ENCODE peak calls at places on chromosomes 6 and 20, in eight cellular contexts. O is stomach; Z is tibial nerve; I is lower leg skin; N is right lobe of liver; P is AG10803; X is CD4-positive, alpha-beta T cell; C is gastrocnemius medialis. D is an unnamed sample.
A peak's percentile ranks its signal among the peaks of the same experiment; 100 is the strongest.

GRCh38 chr6:111699123-111699522 is 93.4 kb upstream of the TRAF3IP2 start:
- DNase-seq in X (no peak), C (no peak), I (peak; percentile 64), P (no peak), O (no peak), Z (no peak), N (no peak), D (no peak)

GRCh38 chr6:125792172-125792571 is 1.4 kb downstream of the NCOA7 start:
- DNase-seq in X (no peak), O (no peak), I (no peak), P (no peak), N (no peak), C (no peak), Z (no peak), D (no peak)

GRCh38 chr6:392441-393390 is 1.2 kb downstream of the IRF4 start:
- DNase-seq in Z (no peak), O (no peak), N (no peak), P (no peak), C (no peak), I (peak; percentile 84), X (peak; percentile 30), D (no peak)

GRCh38 chr6:35607517-35608233 is 81.0 kb downstream of the FKBP5 start:
- DNase-seq in Z (no peak), O (no peak), C (no peak), N (no peak), P (no peak), I (peak; percentile 78), X (no peak), D (no peak)

GRCh38 chr6:155219858-155220301 is 43.9 kb upstream of the CLDN20 start:
- DNase-seq in P (no peak), Z (no peak), O (no peak), I (no peak), X (no peak), C (no peak), N (no peak), D (no peak)

GRCh38 chr20:10313215-10313614 is 94.6 kb downstream of the SNAP25 start:
- DNase-seq in Z (no peak), P (no peak), C (no peak), I (no peak), O (no peak), N (no peak), X (no peak), D (no peak)

GRCh38 chr6:31701666-31702420 is 1.3 kb downstream of the ABHD16A start:
- DNase-seq in N (peak; percentile 76), X (no peak), C (peak; percentile 57), I (no peak), P (peak; percentile 19), O (no peak), Z (no peak), D (no peak)

GRCh38 chr20:53224851-53225250 is 252.7 kb downstream of the TSHZ2 start:
- DNase-seq in X (no peak), N (no peak), O (no peak), I (no peak), P (peak; percentile 69), C (no peak), Z (no peak), D (no peak)

GRCh38 chr20:58877374-58878360 is 25.2 kb downstream of the GNAS start:
- DNase-seq in Z (no peak), P (no peak), I (peak; percentile 36), C (no peak), X (no peak), N (no peak), O (no peak), D (no peak)

GRCh38 chr20:2261105-2261504 is 34.7 kb upstream of the TGM3 start:
- DNase-seq in C (no peak), O (no peak), N (peak; percentile 84), X (no peak), Z (no peak), I (peak; percentile 76), P (no peak), D (no peak)

GRCh38 chr6:135438907-135439535 is 58.5 kb downstream of the AHI1 start:
- DNase-seq in P (no peak), N (no peak), Z (no peak), X (no peak), O (no peak), I (no peak), C (no peak), D (no peak)

DNA sequence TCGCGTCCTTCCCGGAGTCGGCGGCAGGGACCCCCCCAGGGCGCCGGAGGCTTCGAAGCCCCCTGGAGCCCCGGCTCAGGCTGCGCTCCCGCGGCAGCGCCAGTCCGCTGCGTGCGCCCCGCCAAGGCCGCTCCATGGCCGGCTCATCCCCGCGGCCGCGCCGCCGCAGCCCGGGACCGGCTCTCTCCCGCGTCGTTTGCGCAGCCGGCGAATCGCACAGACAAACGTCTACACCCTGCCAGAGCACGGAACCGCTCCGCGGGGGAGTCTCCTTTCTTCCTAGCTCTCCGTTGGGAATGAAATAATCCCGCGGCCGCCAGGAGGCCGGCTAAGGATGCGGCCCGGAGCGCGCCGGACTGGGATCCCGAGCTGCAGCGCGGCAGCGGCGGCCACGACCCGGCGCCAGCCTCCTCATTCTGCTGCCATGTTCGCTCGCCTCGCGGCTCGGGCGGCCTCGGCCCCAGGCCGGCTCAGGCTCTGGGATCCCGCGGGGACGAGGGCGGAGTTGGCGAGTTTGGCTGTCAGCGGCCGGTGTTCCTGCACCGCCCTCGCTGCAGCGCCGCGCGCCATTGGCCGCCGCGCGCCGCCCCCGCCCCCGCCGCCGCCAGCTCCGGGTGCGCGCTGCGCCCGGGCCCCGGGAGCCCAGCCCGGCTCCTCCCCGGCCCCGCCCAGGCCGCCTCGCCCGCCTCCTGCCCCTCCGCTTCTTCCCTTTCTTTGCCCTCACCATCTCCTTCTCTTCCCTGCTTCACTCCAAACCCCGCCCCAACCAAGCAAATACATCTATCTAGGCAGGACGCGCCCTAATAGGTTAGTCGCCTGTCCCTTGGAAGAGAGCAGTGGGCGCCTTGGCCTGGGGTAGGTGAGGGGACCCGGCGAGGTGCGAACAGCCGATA is at the start of gene GFOD1:
- DNase-seq in X (peak; percentile 62), C (peak; percentile 82), P (peak; percentile 84), N (peak; percentile 93), Z (peak; percentile 76), I (peak; percentile 97), O (peak; percentile 86), D (no peak)
- TF ChIP-seq CTCF in X (no peak), C (peak; percentile 20), P (peak; percentile 18), N (no peak), Z (peak; percentile 15), I (no peak), O (no peak), D (peak; percentile 69)

GRCh38 chr20:63857751-63858392 is 3.4 kb upstream of the ABHD16B start:
- DNase-seq in X (no peak), O (no peak), I (no peak), C (no peak), N (no peak), Z (no peak), P (no peak), D (no peak)

GRCh38 chr20:63859166-63859699 is 2.1 kb upstream of the ABHD16B start:
- DNase-seq in O (no peak), N (no peak), X (no peak), I (no peak), P (no peak), Z (no peak), C (no peak), D (no peak)

GRCh38 chr20:63860325-63861051 is 810 bp upstream of the ABHD16B start:
- DNase-seq in P (no peak), C (no peak), Z (no peak), N (no peak), O (no peak), I (no peak), X (no peak), D (no peak)

GRCh38 chr20:63856111-63856511 is 5.2 kb upstream of the ABHD16B start:
- DNase-seq in I (no peak), O (no peak), Z (no peak), N (no peak), P (no peak), C (no peak), X (no peak), D (no peak)

GRCh38 chr20:63858393-63859165 is 2.7 kb upstream of the ABHD16B start:
- DNase-seq in P (no peak), X (no peak), I (no peak), C (no peak), N (no peak), Z (no peak), O (no peak), D (no peak)
- TF ChIP-seq CTCF in P (peak; percentile 12), X (no peak), I (no peak), C (no peak), N (peak; percentile 23), Z (peak; percentile 4), O (no peak), D (peak; percentile 73)

DNA sequence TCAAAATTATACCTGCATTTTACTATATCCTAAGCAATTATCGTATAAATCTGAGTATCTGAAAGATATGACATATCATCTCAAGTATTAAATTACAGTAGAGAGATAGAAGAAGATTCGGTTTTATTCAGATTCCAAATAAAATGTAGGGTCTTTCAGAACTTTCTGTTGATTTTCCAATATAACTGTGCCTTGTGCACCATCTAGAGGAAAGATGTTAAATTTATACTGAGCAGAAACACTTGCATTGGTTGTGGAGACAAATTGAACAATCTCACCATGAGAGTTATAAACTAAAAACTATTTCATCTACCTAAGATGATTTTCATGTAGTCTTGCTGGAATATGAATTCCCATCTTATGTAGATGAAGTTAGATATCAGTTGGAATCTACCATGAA is 26.8 kb upstream of the HSF2 start:
- DNase-seq in O (no peak), Z (no peak), N (no peak), X (no peak), I (no peak), P (no peak), C (no peak), D (no peak)
- TF ChIP-seq CTCF in O (peak; percentile 7), Z (no peak), N (peak; percentile 11), X (no peak), I (no peak), P (peak; percentile 25), C (no peak), D (peak; percentile 81)

GRCh38 chr20:13493143-13493542 is 145.6 kb downstream of the TASP1 start:
- DNase-seq in X (no peak), O (no peak), Z (no peak), I (no peak), C (no peak), N (no peak), P (no peak), D (no peak)

GRCh38 chr20:13486694-13487093 is 152.0 kb downstream of the TASP1 start:
- DNase-seq in P (no peak), N (no peak), Z (no peak), C (no peak), X (no peak), I (no peak), O (no peak), D (no peak)

GRCh38 chr20:13494019-13494418 is 144.7 kb downstream of the TASP1 start:
- DNase-seq in P (no peak), I (no peak), O (no peak), X (no peak), N (no peak), C (no peak), Z (no peak), D (no peak)

GRCh38 chr20:13487202-13487601 is 151.5 kb downstream of the TASP1 start:
- DNase-seq in P (no peak), N (no peak), I (no peak), O (no peak), C (no peak), Z (no peak), X (no peak), D (no peak)

DNA sequence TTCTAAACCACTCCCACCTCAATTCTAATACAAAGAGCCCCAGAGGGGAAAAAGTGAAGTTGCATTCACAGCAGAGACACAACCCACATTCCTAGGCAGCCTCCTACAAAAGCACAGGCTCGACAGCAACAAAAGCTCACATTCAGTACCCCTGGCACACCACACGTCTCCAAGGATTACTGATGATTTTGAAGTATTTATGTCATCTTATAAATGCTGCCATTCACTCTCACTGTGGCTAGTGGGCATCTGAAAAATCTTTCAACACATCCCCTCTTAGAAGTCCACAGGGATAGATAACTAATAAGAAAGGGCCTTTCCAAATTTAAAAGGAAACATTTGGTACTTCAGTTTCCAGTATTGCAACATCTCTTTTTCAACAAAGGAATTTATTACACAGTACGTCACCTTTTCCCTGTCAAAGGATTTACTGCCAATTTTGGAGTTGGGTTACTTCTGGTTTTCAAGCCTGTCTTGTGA is 146.7 kb downstream of the TASP1 start:
- DNase-seq in N (no peak), C (no peak), X (no peak), O (no peak), Z (peak; percentile 56), I (no peak), P (peak; percentile 85), D (no peak)
- TF ChIP-seq CTCF in N (no peak), C (no peak), X (no peak), O (no peak), Z (no peak), I (no peak), P (peak; percentile 34), D (no peak)